ENCODE peak calls at places on chromosomes 1 and 21, in eight cellular contexts. X is right lobe of liver; T is NCI-H1694 treated with DMSO at 0.1 percent for 48 hours; W is GM12865; B is NCI-H187 treated with DMSO at 0.1 percent for 48 hours; M is fibroblast of pulmonary artery; F is iris pigment epithelial cell; O is CD8-positive, alpha-beta T cell. G is an unnamed sample.

GRCh38 chr1:150808134-150808533 is at the start of gene CTSK:
- DNase-seq in F (no peak), B (no peak), X (no peak), O (no peak), W (no peak), M (no peak), T (no peak), G (peak; percentile 68)

GRCh38 chr1:22710688-22711024 is at the start of gene EPHB2:
- DNase-seq in T (peak; percentile 16), W (peak; percentile 43), B (no peak), X (peak; percentile 59), O (no peak), F (no peak), M (no peak), G (peak; percentile 19)

GRCh38 chr1:29810121-29811120 is 574.1 kb downstream of the PTPRU start:
- DNase-seq in F (no peak), X (no peak), M (no peak), T (no peak), B (no peak), W (no peak), O (peak; percentile 43), G (no peak)

GRCh38 chr1:87140831-87141540 is 187.7 kb upstream of the LMO4 start:
- DNase-seq in X (no peak), B (no peak), O (no peak), M (no peak), W (no peak), F (peak; percentile 47), T (no peak), G (no peak)

GRCh38 chr1:109275706-109276345 is 7.1 kb downstream of the PSRC1 start:
- DNase-seq in X (no peak), M (no peak), O (no peak), F (no peak), B (no peak), T (no peak), W (no peak), G (peak; percentile 37)

GRCh38 chr1:151612506-151613274 is 840 bp downstream of the SNX27 start:
- DNase-seq in F (no peak), M (peak; percentile 27), X (peak; percentile 50), W (peak; percentile 51), B (no peak), T (peak; percentile 14), O (no peak), G (peak; percentile 22)

GRCh38 chr1:207861442-207862177 is 49.3 kb downstream of the CD34 start:
- DNase-seq in T (no peak), M (no peak), O (peak; percentile 64), X (no peak), B (no peak), F (peak; percentile 34), W (no peak), G (no peak)

GRCh38 chr21:38352536-38353219 is 95.9 kb downstream of the KCNJ15 start:
- DNase-seq in B (no peak), O (no peak), T (peak; percentile 28), W (peak; percentile 49), F (peak; percentile 66), M (peak; percentile 82), X (peak; percentile 53), G (peak; percentile 86)

GRCh38 chr1:182330303-182330702 is 61.3 kb downstream of the GLUL start:
- DNase-seq in O (no peak), T (no peak), X (peak; percentile 23), B (no peak), M (no peak), W (no peak), F (peak; percentile 15), G (peak; percentile 58)

GRCh38 chr1:185895208-185895900 is 161.2 kb downstream of the HMCN1 start:
- DNase-seq in W (no peak), B (no peak), T (no peak), X (no peak), F (peak; percentile 14), O (no peak), M (peak; percentile 35), G (peak; percentile 75)

GRCh38 chr21:18340387-18340942 is 63.1 kb downstream of the TMPRSS15 start:
- DNase-seq in B (no peak), T (no peak), M (no peak), F (no peak), O (no peak), W (peak; percentile 9), X (no peak), G (peak; percentile 38)

GRCh38 chr1:54572236-54572850 is 24.3 kb downstream of the ACOT11 start:
- DNase-seq in W (no peak), O (no peak), T (no peak), M (no peak), F (no peak), B (no peak), X (no peak), G (no peak)

GRCh38 chr1:181099152-181100014 is 10.9 kb downstream of the IER5 start:
- DNase-seq in F (peak; percentile 93), T (peak; percentile 45), X (no peak), W (peak; percentile 90), O (no peak), B (peak; percentile 75), M (peak; percentile 66), G (peak; percentile 80)

GRCh38 chr1:40861227-40862003 is 748 bp downstream of the CITED4 start:
- DNase-seq in M (no peak), B (no peak), F (peak; percentile 67), T (no peak), O (peak; percentile 59), W (no peak), X (peak; percentile 71), G (peak; percentile 51)

GRCh38 chr1:57258616-57259330 is 165.1 kb downstream of the DAB1 start:
- DNase-seq in F (no peak), T (no peak), B (no peak), W (no peak), M (no peak), O (no peak), X (no peak), G (peak; percentile 33)

GRCh38 chr1:32748348-32748747 is 45.8 kb upstream of the SYNC start:
- DNase-seq in X (no peak), B (no peak), W (no peak), O (no peak), M (no peak), F (no peak), T (no peak), G (no peak)

GRCh38 chr1:27346991-27347627 is 5.3 kb downstream of the SYTL1 start:
- DNase-seq in W (no peak), F (no peak), O (no peak), X (no peak), B (no peak), T (no peak), M (no peak), G (no peak)

GRCh38 chr1:1294250-1294890 is 13.4 kb downstream of the ACAP3 start:
- DNase-seq in T (no peak), O (no peak), M (no peak), X (no peak), B (no peak), W (no peak), F (no peak), G (no peak)